ENCODE peak calls at places on chromosomes 1 and 21, in nine cellular contexts. A is stimulated activated CD4-positive, alpha-beta T cell treated with anti-CD3 and anti-CD28 coated beads, Interleukin-4, amount 100 ng/mL, for 48 hours; E is NCI-H446 treated with DMSO at 0.1 percent for 48 hours; R is activated T-cell treated with anti-CD3 and anti-CD28 coated beads, Interleukin-2, amount 50 U/mL, for 72 hours; Z is AG10803; T is CD8-positive, alpha-beta T cell; Q is astrocyte of the cerebellum; G is T1000; S is T47D. M is an unnamed sample.

GRCh38 chr1:112325504-112325903 is 70.5 kb upstream of the CTTNBP2NL start:
- DNase-seq in A (no peak), Q (no peak), G (no peak), E (no peak), T (no peak), Z (no peak), R (no peak), S (no peak), M (no peak)

GRCh38 chr1:148353461-148354283 is 129.4 kb downstream of the PPIAL4G start:
- DNase-seq in A (no peak), R (peak), Z (peak), T (no peak), G (no peak), Q (no peak), S (no peak), E (no peak), M (peak)

GRCh38 chr1:23421752-23422312 is 2.7 kb downstream of the TCEA3 start:
- DNase-seq in G (no peak), S (no peak), R (no peak), T (no peak), Q (no peak), Z (peak), E (no peak), A (no peak), M (no peak)

GRCh38 chr1:18486195-18486594 is 5.5 kb downstream of the KLHDC7A start:
- DNase-seq in T (no peak), Z (no peak), A (no peak), Q (no peak), E (no peak), S (no peak), R (no peak), G (no peak), M (no peak)

GRCh38 chr1:184541537-184542152 is 154.8 kb downstream of the C1orf21 start:
- DNase-seq in Q (no peak), T (no peak), E (no peak), G (no peak), R (no peak), S (no peak), Z (no peak), A (no peak), M (no peak)

GRCh38 chr21:45153358-45154318 is 79.3 kb downstream of the ADARB1 start:
- DNase-seq in G (no peak), T (no peak), S (no peak), E (no peak), Z (peak), R (no peak), Q (peak), A (no peak), M (no peak)

GRCh38 chr1:46539968-46540367 is 11.5 kb downstream of the KNCN start:
- DNase-seq in G (peak), S (no peak), R (no peak), Q (no peak), Z (peak), T (no peak), E (no peak), A (no peak), M (peak)

GRCh38 chr1:22753396-22754083 is 42.9 kb downstream of the EPHB2 start:
- DNase-seq in A (no peak), Z (peak), Q (no peak), T (no peak), S (no peak), G (no peak), E (no peak), R (no peak), M (no peak)

GRCh38 chr1:63691672-63692425 is 82.0 kb upstream of the ROR1 start:
- DNase-seq in A (no peak), R (peak), T (peak), Z (peak), Q (peak), S (peak), G (peak), E (peak), M (peak)

M was measured in RCC 7860.